ENCODE peak calls at places on chromosomes 11 and 22, in six cellular contexts. P is mesothelial cell of epicardium, K is GM23338, B is mucosa of descending colon, X is NB4, H is A673. S is an unnamed sample.

GRCh38 chr11:48675945-48676344 is 187.4 kb downstream of the OR4A47 start:
- DNase-seq in P (no peak), K (no peak), B (no peak), X (no peak), H (no peak), S (no peak)

GRCh38 chr11:12377824-12378593 is 638 bp downstream of the PARVA start:
- DNase-seq in P (peak; percentile 42), K (peak; percentile 93), B (peak; percentile 90), X (no peak), H (peak; percentile 76), S (peak; percentile 79)

GRCh38 chr11:57881647-57882046 is 120.0 kb downstream of the CTNND1 start:
- DNase-seq in P (no peak), K (no peak), B (no peak), X (no peak), H (no peak), S (no peak)

GRCh38 chr22:43448048-43448447 is 36.2 kb downstream of the MPPED1 start:
- DNase-seq in P (no peak), K (no peak), B (no peak), X (peak; percentile 49), H (no peak), S (no peak)

GRCh38 chr11:129973068-129973467 is 29.6 kb downstream of the PRDM10 start:
- DNase-seq in P (no peak), K (peak; percentile 28), B (no peak), X (peak; percentile 81), H (peak; percentile 22), S (no peak)

GRCh38 chr11:80096736-80097135 is 655.9 kb upstream of the TENM4 start:
- DNase-seq in P (no peak), K (no peak), B (no peak), X (no peak), H (no peak), S (no peak)

GRCh38 chr11:117829369-117829725 is 4.8 kb upstream of the FXYD2 start:
- DNase-seq in P (no peak), K (no peak), B (no peak), X (no peak), H (no peak), S (no peak)

GRCh38 chr11:111378773-111379499 is at the start of gene POU2AF1:
- DNase-seq in P (no peak), K (peak; percentile 48), B (peak; percentile 53), X (no peak), H (no peak), S (no peak)

GRCh38 chr11:83823461-83824025 is 537.4 kb upstream of the CCDC90B start:
- DNase-seq in P (no peak), K (no peak), B (no peak), X (no peak), H (peak; percentile 70), S (no peak)

DNA sequence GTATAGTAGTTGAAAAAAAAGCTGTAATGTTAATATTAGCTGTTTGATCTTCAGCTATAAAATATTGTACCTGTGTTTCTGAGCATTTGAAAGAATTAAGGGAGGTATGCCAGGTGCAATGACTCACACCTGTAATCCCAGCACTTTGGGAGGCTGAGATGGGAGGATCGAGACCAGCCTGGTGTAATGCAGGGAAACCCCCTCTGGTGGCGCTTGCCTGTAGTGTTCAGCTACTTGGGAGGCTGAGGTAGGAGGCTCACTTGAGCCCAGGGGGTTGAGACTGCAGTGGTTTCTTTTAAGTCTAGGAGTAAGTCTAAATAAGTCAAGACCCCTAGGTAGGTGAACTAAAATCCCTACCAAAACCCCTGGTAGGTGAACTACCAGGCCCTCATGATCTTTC is 37.1 kb downstream of the TAF1D start:
- DNase-seq in P (no peak), K (peak; percentile 25), B (no peak), X (peak; percentile 26), H (peak; percentile 20), S (no peak)
- TF ChIP-seq CTCF in P (no peak), K (peak; percentile 28), B (no peak), X (no peak), H (peak; percentile 34), S (no peak)

GRCh38 chr11:3929232-3929631 is 73.8 kb downstream of the STIM1 start:
- DNase-seq in P (no peak), K (no peak), B (no peak), X (no peak), H (no peak), S (no peak)

GRCh38 chr11:3926458-3927095 is 71.1 kb downstream of the STIM1 start:
- DNase-seq in P (no peak), K (no peak), B (no peak), X (no peak), H (no peak), S (no peak)

GRCh38 chr11:3925513-3925912 is 70.0 kb downstream of the STIM1 start:
- DNase-seq in P (no peak), K (no peak), B (no peak), X (no peak), H (no peak), S (no peak)

GRCh38 chr11:3929689-3930088 is 74.2 kb downstream of the STIM1 start:
- DNase-seq in P (no peak), K (no peak), B (no peak), X (no peak), H (no peak), S (no peak)

GRCh38 chr11:3927129-3927796 is 71.8 kb downstream of the STIM1 start:
- DNase-seq in P (no peak), K (no peak), B (no peak), X (no peak), H (no peak), S (no peak)
- TF ChIP-seq CTCF in P (no peak), K (no peak), B (no peak), X (no peak), H (peak; percentile 16), S (no peak)

DNA sequence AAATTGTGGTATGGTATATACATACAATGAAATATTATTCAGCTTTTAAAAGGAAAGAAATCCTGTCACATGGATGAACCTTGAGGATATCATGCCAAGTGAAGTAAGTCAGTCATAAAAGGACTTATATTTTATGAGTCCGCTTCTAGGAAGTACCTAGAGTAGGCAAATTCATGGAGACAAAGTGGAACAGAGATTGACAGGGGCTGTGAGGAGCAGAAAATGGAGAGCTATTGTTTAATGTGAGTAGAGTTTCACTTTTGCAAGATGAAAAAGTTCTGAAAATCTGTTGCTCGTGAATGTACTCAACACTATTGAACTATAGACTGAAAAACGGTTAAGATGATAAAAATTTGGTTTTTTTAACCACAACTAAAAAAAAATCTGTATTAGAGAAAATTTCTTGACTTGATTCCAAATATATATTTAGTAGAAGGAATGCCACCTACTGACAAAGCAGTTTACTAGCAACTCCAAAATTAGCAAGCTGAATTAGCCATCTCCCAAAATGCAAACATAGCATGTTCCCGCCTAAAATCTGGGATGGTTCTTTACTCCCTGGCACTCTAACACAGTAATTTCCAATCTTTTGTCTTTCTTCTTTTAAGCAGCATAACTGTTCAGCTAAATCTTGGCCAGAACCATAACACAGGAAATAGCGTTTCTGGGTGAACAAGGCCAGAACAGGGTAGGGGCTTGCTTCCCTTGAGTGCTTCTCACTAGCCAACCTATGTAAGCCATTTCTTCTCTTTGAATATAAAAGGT is 1.5 kb downstream of the UFD1 start:
- DNase-seq in P (no peak), K (no peak), B (no peak), X (no peak), H (peak; percentile 28), S (no peak)
- TF ChIP-seq CTCF in P (no peak), K (no peak), B (no peak), X (no peak), H (peak; percentile 44), S (no peak)

DNA sequence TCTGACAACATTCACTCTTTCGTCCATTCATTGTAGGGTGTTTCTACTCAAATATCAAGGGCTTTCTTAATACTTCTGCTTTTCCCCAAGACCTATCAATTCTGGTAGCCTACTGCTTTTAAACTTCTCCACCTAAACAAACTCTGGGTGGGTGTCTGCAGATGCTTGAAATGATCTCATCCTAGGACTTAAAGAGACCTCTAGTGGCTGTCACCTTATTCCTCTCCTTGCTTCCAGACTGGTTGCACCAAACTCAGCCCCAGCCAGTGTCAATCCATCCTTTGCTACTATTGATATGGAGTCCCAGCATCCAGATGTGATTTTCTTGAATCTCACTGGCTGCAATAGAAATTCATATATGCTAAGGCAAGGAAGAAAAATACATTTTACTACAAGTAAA is 274.7 kb downstream of the NXPE2 start:
- DNase-seq in P (no peak), K (peak; percentile 60), B (no peak), X (peak; percentile 22), H (no peak), S (no peak)
- TF ChIP-seq CTCF in P (no peak), K (peak; percentile 57), B (no peak), X (peak; percentile 10), H (peak; percentile 29), S (no peak)

S was measured in type B pancreatic cell.